ENCODE peak calls at places on chromosomes 1 and 21, in seven cellular contexts. H is SJSA1; Z is CD4-positive, CD25-positive, alpha-beta regulatory T cell; R is lung; K is aorta; P is tibial nerve; Q is A673. V is an unnamed sample. For H3K36me3, the result is how much of the 10 kb centered on the place peaks cover.

GRCh38 chr1:207004931-207005830 is 27.4 kb downstream of the C1orf116 start:
- DNase-seq in H (peak), Z (peak), R (peak), K (no peak), P (no peak), Q (peak), V (peak)

GRCh38 chr1:100391675-100392074 is 39.4 kb downstream of the CDC14A start:
- DNase-seq in H (no peak), Z (no peak), R (no peak), K (no peak), P (no peak), Q (no peak), V (peak)

GRCh38 chr1:44029260-44029910 is 1.9 kb downstream of the SLC6A9 start:
- DNase-seq in H (no peak), Z (no peak), R (no peak), K (no peak), P (no peak), Q (no peak), V (no peak)

GRCh38 chr1:67700692-67701410 is 15.8 kb downstream of the GADD45A start:
- DNase-seq in H (no peak), Z (no peak), R (no peak), K (no peak), P (no peak), Q (no peak), V (no peak)

GRCh38 chr1:88350648-88351047 is 333.4 kb upstream of the PKN2 start:
- DNase-seq in H (no peak), Z (no peak), R (no peak), K (no peak), P (no peak), Q (no peak), V (no peak)

GRCh38 chr1:220976390-220976789 is 97.1 kb downstream of the HLX start:
- DNase-seq in H (no peak), Z (no peak), R (no peak), K (no peak), P (no peak), Q (no peak), V (no peak)

GRCh38 chr1:176541663-176542062 is 78.7 kb downstream of the PAPPA2 start:
- DNase-seq in H (peak), Z (no peak), R (no peak), K (no peak), P (no peak), Q (no peak), V (no peak)

GRCh38 chr1:205477759-205478247 is 22.0 kb upstream of the BLACAT1 start:
- DNase-seq in H (peak), Z (no peak), R (peak), K (peak), P (no peak), Q (peak), V (no peak)

GRCh38 chr1:241611063-241611462 is 29.1 kb downstream of the CHML start:
- DNase-seq in H (peak), Z (no peak), R (no peak), K (no peak), P (no peak), Q (peak), V (peak)

GRCh38 chr1:165699577-165699976 is 1.2 kb upstream of the ALDH9A1 start:
- DNase-seq in H (no peak), Z (no peak), R (no peak), K (no peak), P (no peak), Q (no peak), V (no peak)

GRCh38 chr1:241081473-241081872 is 275.5 kb downstream of the RGS7 start:
- DNase-seq in H (no peak), Z (no peak), R (no peak), K (no peak), P (no peak), Q (no peak), V (no peak)

GRCh38 chr1:12184008-12184681 is 17.4 kb downstream of the TNFRSF1B start:
- DNase-seq in H (peak), Z (no peak), R (peak), K (peak), P (peak), Q (no peak), V (no peak)

GRCh38 chr1:10663668-10664035 is 132.8 kb downstream of the CASZ1 start:
- DNase-seq in H (no peak), Z (no peak), R (no peak), K (peak), P (no peak), Q (no peak), V (no peak)

GRCh38 chr21:17427157-17427556 is 85.7 kb upstream of the CXADR start:
- DNase-seq in H (no peak), Z (no peak), R (no peak), K (no peak), P (no peak), Q (no peak), V (no peak)

GRCh38 chr1:151816548-151816947 is 11.3 kb upstream of the LINGO4 start:
- DNase-seq in H (no peak), Z (no peak), R (no peak), K (no peak), P (no peak), Q (no peak), V (no peak)

GRCh38 chr1:59013276-59013927 is 229.6 kb upstream of the JUN start:
- DNase-seq in H (peak), Z (no peak), R (no peak), K (peak), P (peak), Q (peak), V (no peak)

GRCh38 chr1:231757101-231757404 is 130.5 kb downstream of the DISC1 start:
- DNase-seq in H (peak), Z (no peak), R (no peak), K (no peak), P (no peak), Q (no peak), V (no peak)

GRCh38 chr1:224503161-224504118 is 68.8 kb upstream of the WDR26 start:
- DNase-seq in H (peak), Z (no peak), R (peak), K (peak), P (peak), Q (peak), V (no peak)

GRCh38 chr1:112390775-112391602 is 5.0 kb upstream of the CTTNBP2NL start:
- DNase-seq in H (peak), Z (peak), R (peak), K (peak), P (peak), Q (peak), V (peak)

GRCh38 chr21:44374601-44375280 is 21.3 kb downstream of the TRPM2 start:
- DNase-seq in H (no peak), Z (no peak), R (no peak), K (peak), P (no peak), Q (no peak), V (no peak)

GRCh38 chr1:230849451-230850194 is 18.7 kb downstream of the C1orf198 start:
- DNase-seq in H (peak), Z (no peak), R (peak), K (peak), P (no peak), Q (no peak), V (no peak)

GRCh38 chr1:31791131-31791858 is 24.5 kb downstream of the SPOCD1 start:
- DNase-seq in H (no peak), Z (no peak), R (no peak), K (peak), P (no peak), Q (no peak), V (no peak)

GRCh38 chr1:103859721-103860120 is 110.0 kb downstream of the AMY1C start:
- DNase-seq in H (no peak), Z (no peak), R (no peak), K (no peak), P (no peak), Q (no peak), V (no peak)

GRCh38 chr1:200223207-200223606 is 186.6 kb downstream of the ZNF281 start:
- DNase-seq in H (no peak), Z (no peak), R (no peak), K (no peak), P (no peak), Q (no peak), V (no peak)

GRCh38 chr1:226655251-226656163 is 83.6 kb downstream of the ITPKB start:
- DNase-seq in H (no peak), Z (no peak), R (no peak), K (peak), P (no peak), Q (peak), V (no peak)

GRCh38 chr1:154751690-154752089 is 118.4 kb downstream of the KCNN3 start:
- DNase-seq in H (no peak), Z (no peak), R (no peak), K (no peak), P (no peak), Q (no peak), V (no peak)

GRCh38 chr1:161885013-161885412 is 118.9 kb downstream of the ATF6 start:
- DNase-seq in H (peak), Z (no peak), R (no peak), K (no peak), P (no peak), Q (peak), V (no peak)

GRCh38 chr1:227887697-227888403 is 59.9 kb downstream of the WNT9A start:
- DNase-seq in H (peak), Z (no peak), R (peak), K (no peak), P (peak), Q (no peak), V (peak)

GRCh38 chr1:220804202-220804586 is 17.5 kb downstream of the MTARC1 start:
- DNase-seq in H (no peak), Z (no peak), R (no peak), K (no peak), P (no peak), Q (no peak), V (no peak)

GRCh38 chr1:153483776-153484175 is 23.3 kb upstream of the S100A7 start:
- DNase-seq in H (no peak), Z (no peak), R (no peak), K (no peak), P (no peak), Q (no peak), V (no peak)

GRCh38 chr21:41453198-41453597 is 27.2 kb downstream of the MX1 start:
- DNase-seq in H (no peak), Z (no peak), R (no peak), K (no peak), P (no peak), Q (no peak), V (no peak)

GRCh38 chr1:235442788-235443429 is 61.3 kb downstream of the B3GALNT2 start:
- DNase-seq in H (peak), Z (no peak), R (no peak), K (no peak), P (no peak), Q (no peak), V (no peak)

GRCh38 chr1:98201640-98202039 is 280.8 kb upstream of the DPYD start:
- DNase-seq in H (no peak), Z (no peak), R (no peak), K (no peak), P (no peak), Q (no peak), V (no peak)

GRCh38 chr1:173205146-173206051 is 1.7 kb downstream of the TNFSF4 start:
- DNase-seq in H (no peak), Z (no peak), R (no peak), K (no peak), P (no peak), Q (peak), V (peak)

GRCh38 chr1:11318982-11319381 is 46.0 kb downstream of the UBIAD1 start:
- DNase-seq in H (no peak), Z (no peak), R (no peak), K (no peak), P (no peak), Q (peak), V (no peak)

GRCh38 chr1:46405204-46405555 is 11.1 kb downstream of the FAAH start:
- DNase-seq in H (no peak), Z (no peak), R (no peak), K (no peak), P (no peak), Q (no peak), V (no peak)

GRCh38 chr1:7783178-7783711 is 846 bp upstream of the PER3 start:
- DNase-seq in H (peak), Z (no peak), R (peak), K (peak), P (peak), Q (peak), V (no peak)

GRCh38 chr1:180501865-180502360 is 464 bp downstream of the ACBD6 start:
- DNase-seq in H (no peak), Z (peak), R (no peak), K (no peak), P (no peak), Q (no peak), V (no peak)

GRCh38 chr1:43847290-43847689 is 86.3 kb upstream of the ARTN start:
- DNase-seq in H (no peak), Z (no peak), R (no peak), K (no peak), P (no peak), Q (no peak), V (no peak)

DNA sequence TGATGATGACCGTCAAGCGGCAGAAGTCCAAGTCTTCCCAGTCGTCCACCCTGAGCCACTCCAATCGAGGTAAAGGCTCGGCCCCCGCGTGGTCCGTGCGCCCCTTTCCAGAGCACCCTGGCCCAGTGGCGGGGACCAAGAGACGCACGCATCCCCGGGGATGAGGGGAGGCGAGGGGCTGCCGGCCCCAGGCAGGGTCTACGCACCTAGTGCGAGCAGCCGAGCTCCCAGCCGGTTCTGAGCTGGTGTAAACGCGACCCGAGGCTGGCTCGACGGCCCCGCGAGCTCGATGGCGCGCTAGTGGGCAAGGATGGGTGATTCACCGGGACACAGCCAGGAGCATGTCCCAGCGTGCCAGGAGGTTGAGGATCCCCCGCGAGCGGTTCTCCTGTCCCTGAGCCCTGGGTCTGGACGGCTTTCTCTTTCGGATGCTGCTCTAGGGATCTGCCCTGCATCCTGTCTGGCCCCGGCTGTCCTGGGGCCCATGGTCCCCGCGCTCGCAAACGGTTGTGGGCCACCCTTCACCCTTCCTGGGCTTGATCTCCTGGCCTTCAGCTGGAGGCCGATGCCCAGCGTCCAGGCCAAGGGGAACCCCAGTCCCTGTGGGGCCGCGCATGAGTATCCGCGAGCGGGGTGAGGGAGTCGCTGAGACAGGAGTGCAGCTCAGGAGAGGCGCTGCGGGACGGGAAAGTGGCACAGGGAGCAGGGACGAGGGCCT is 689 bp downstream of the PKP1 start:
- DNase-seq in H (no peak), Z (no peak), R (no peak), K (no peak), P (no peak), Q (no peak), V (no peak)
- H3K27ac ChIP-seq in H (no peak), Z (no peak), R (no peak), K (no peak), P (no peak), Q (peak), V (no peak)

DNA sequence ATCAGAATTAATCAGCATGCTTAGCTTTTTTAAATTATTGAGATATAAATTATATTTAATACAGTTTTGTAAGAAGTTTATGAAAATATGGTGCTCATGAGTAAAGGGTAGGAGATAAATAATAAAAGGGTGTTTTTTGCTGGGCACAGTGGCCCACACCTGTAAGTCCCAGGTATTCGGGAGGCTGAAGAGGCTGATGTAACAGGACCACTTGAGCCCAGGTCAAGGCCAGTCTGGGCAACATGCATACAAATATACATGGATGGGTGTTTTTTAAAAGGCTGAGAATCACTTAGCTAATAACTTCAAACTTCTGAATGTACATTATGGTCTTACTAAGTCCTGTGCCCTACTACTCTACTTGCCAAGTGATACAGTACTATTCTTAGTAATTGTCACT is 73.2 kb downstream of the TRIM33 start:
- DNase-seq in H (no peak), Z (no peak), R (no peak), K (no peak), P (no peak), Q (no peak), V (no peak)
- H3K36me3 ChIP-seq in H (under half), Z (under half), R (under half), K (under half), P (under half), Q (under half), V (under half)

GRCh38 chr1:61190476-61191067 is 108.2 kb downstream of the NFIA start:
- DNase-seq in H (no peak), Z (no peak), R (no peak), K (no peak), P (no peak), Q (no peak), V (no peak)
- H3K27ac ChIP-seq in H (no peak), Z (no peak), R (no peak), K (peak), P (peak), Q (peak), V (no peak)

GRCh38 chr1:32948082-32948722 is 16.4 kb downstream of the RNF19B start:
- DNase-seq in H (no peak), Z (no peak), R (no peak), K (no peak), P (no peak), Q (no peak), V (no peak)
- H3K36me3 ChIP-seq in H (under half), Z (under half), R (under half), K (under half), P (under half), Q (under half), V (under half)

GRCh38 chr1:9374748-9375345 is 82.2 kb downstream of the SPSB1 start:
- DNase-seq in H (no peak), Z (no peak), R (no peak), K (no peak), P (no peak), Q (no peak), V (no peak)
- H3K27ac ChIP-seq in H (no peak), Z (no peak), R (no peak), K (peak), P (peak), Q (no peak), V (no peak)

V was measured in CD4-positive, alpha-beta memory T cell.